ENCODE peak calls at places on chromosomes 6 and 20, in nine cellular contexts. F, C, O, A, R, X, Y, B and J are unnamed samples.

GRCh38 chr6:35178932-35179832 is 34.6 kb upstream of the SCUBE3 start:
- DNase-seq in F (no peak), C (no peak), O (no peak), A (no peak), R (no peak), X (no peak), Y (no peak), B (no peak), J (no peak)

GRCh38 chr6:80165819-80166218 is 59.3 kb downstream of the BCKDHB start:
- DNase-seq in F (no peak), C (no peak), O (no peak), A (no peak), R (no peak), X (no peak), Y (no peak), B (no peak), J (no peak)

GRCh38 chr20:47774081-47774777 is 11.1 kb downstream of the SULF2 start:
- DNase-seq in F (no peak), C (no peak), O (no peak), A (no peak), R (peak), X (no peak), Y (no peak), B (no peak), J (peak)

GRCh38 chr20:43949741-43950618 is 35.3 kb downstream of the TOX2 start:
- DNase-seq in F (peak), C (no peak), O (no peak), A (peak), R (no peak), X (no peak), Y (no peak), B (no peak), J (no peak)

GRCh38 chr6:6869084-6869483 is 238.7 kb upstream of the RREB1 start:
- DNase-seq in F (peak), C (no peak), O (no peak), A (no peak), R (no peak), X (no peak), Y (no peak), B (no peak), J (no peak)

GRCh38 chr6:24743265-24743943 is 24.4 kb upstream of the C6orf62 start:
- DNase-seq in F (no peak), C (no peak), O (no peak), A (no peak), R (peak), X (no peak), Y (no peak), B (peak), J (no peak)

GRCh38 chr20:32861446-32861845 is 2.7 kb downstream of the EFCAB8 start:
- DNase-seq in F (no peak), C (no peak), O (no peak), A (no peak), R (no peak), X (no peak), Y (no peak), B (no peak), J (no peak)

GRCh38 chr20:45352729-45353128 is 4.5 kb upstream of the SDC4 start:
- DNase-seq in F (no peak), C (no peak), O (no peak), A (no peak), R (no peak), X (no peak), Y (no peak), B (no peak), J (no peak)

GRCh38 chr20:10922521-10922920 is 248.7 kb upstream of the JAG1 start:
- DNase-seq in F (no peak), C (no peak), O (no peak), A (no peak), R (no peak), X (no peak), Y (no peak), B (no peak), J (no peak)

GRCh38 chr6:1703923-1704322 is 94.2 kb downstream of the FOXC1 start:
- DNase-seq in F (no peak), C (no peak), O (no peak), A (no peak), R (no peak), X (no peak), Y (no peak), B (no peak), J (no peak)

GRCh38 chr20:50724851-50725721 is 6.3 kb upstream of the PARD6B start:
- DNase-seq in F (no peak), C (no peak), O (peak), A (peak), R (peak), X (no peak), Y (no peak), B (peak), J (no peak)

GRCh38 chr20:5923493-5923892 is 26.8 kb downstream of the TRMT6 start:
- DNase-seq in F (peak), C (no peak), O (no peak), A (no peak), R (no peak), X (no peak), Y (no peak), B (no peak), J (no peak)

GRCh38 chr6:89257781-89258180 is 40.6 kb upstream of the GABRR1 start:
- DNase-seq in F (no peak), C (no peak), O (no peak), A (no peak), R (no peak), X (no peak), Y (no peak), B (no peak), J (no peak)

GRCh38 chr6:34559651-34560365 is 3.7 kb upstream of the SPDEF start:
- DNase-seq in F (no peak), C (no peak), O (no peak), A (no peak), R (no peak), X (peak), Y (no peak), B (no peak), J (no peak)

GRCh38 chr6:25599516-25600060 is 52.4 kb upstream of the SCGN start:
- DNase-seq in F (no peak), C (no peak), O (no peak), A (no peak), R (no peak), X (no peak), Y (no peak), B (no peak), J (no peak)

GRCh38 chr20:41004561-41005360 is 23.9 kb upstream of the TOP1 start:
- DNase-seq in F (no peak), C (no peak), O (no peak), A (no peak), R (peak), X (no peak), Y (no peak), B (no peak), J (no peak)

GRCh38 chr6:32568561-32568960 is 21.1 kb downstream of the HLA-DRB1 start:
- DNase-seq in F (no peak), C (no peak), O (no peak), A (no peak), R (no peak), X (no peak), Y (no peak), B (no peak), J (no peak)

GRCh38 chr6:11918021-11918738 is 93.9 kb upstream of the HIVEP1 start:
- DNase-seq in F (no peak), C (peak), O (peak), A (no peak), R (peak), X (no peak), Y (no peak), B (no peak), J (no peak)

GRCh38 chr6:35377002-35377401 is 34.6 kb downstream of the PPARD start:
- DNase-seq in F (no peak), C (no peak), O (no peak), A (no peak), R (no peak), X (no peak), Y (no peak), B (no peak), J (no peak)

GRCh38 chr6:26251354-26252081 is 113.5 kb upstream of the BTN3A2 start:
- DNase-seq in F (no peak), C (peak), O (no peak), A (peak), R (peak), X (peak), Y (peak), B (peak), J (peak)

GRCh38 chr6:128438311-128438916 is 82.0 kb downstream of the PTPRK start:
- DNase-seq in F (no peak), C (no peak), O (no peak), A (peak), R (no peak), X (no peak), Y (no peak), B (no peak), J (no peak)

GRCh38 chr6:8131265-8131897 is 29.0 kb upstream of the EEF1E1 start:
- DNase-seq in F (peak), C (peak), O (peak), A (no peak), R (peak), X (peak), Y (no peak), B (peak), J (peak)

GRCh38 chr6:36375644-36376155 is 11.8 kb downstream of the ETV7 start:
- DNase-seq in F (no peak), C (no peak), O (no peak), A (no peak), R (no peak), X (no peak), Y (no peak), B (no peak), J (no peak)